ENCODE peak calls at places on chromosome 12, in ten cellular contexts. H is body of pancreas, U is endothelial cell of umbilical vein, X is stomach, N is Peyer's patch, B is A549, M is prostate gland, K is heart left ventricle, T is left ventricle myocardium inferior, S is upper lobe of right lung. Y is an unnamed sample. For H3K4me1, the result is how much of the 10 kb centered on the place peaks cover.

GRCh38 chr12:130281157-130281799 is 56.4 kb upstream of the PIWIL1 start:
- DNase-seq in H (peak), K (no peak), X (no peak), N (no peak), S (no peak), B (peak), U (no peak), T (no peak), M (no peak), Y (peak)

GRCh38 chr12:22321620-22322019 is 12.9 kb downstream of the ST8SIA1 start:
- DNase-seq in H (no peak), S (no peak), N (no peak), B (no peak), K (no peak), X (no peak), T (no peak), U (no peak), M (no peak), Y (no peak)

GRCh38 chr12:6476496-6476895 is 6.0 kb upstream of the VAMP1 start:
- DNase-seq in N (no peak), M (no peak), K (no peak), T (no peak), U (no peak), B (no peak), H (no peak), S (no peak), X (no peak), Y (no peak)

GRCh38 chr12:32031109-32031508 is 71.9 kb downstream of the RESF1 start:
- DNase-seq in B (no peak), K (no peak), T (no peak), H (no peak), S (no peak), N (no peak), U (peak), X (no peak), M (no peak), Y (no peak)

GRCh38 chr12:332581-333205 is 56.4 kb downstream of the KDM5A start:
- DNase-seq in M (no peak), N (no peak), H (no peak), K (no peak), U (peak), T (no peak), B (no peak), S (no peak), X (no peak), Y (no peak)

GRCh38 chr12:132414634-132415340 is 75.2 kb upstream of the FBRSL1 start:
- DNase-seq in B (peak), U (peak), N (peak), H (peak), M (peak), X (peak), K (peak), S (peak), T (peak), Y (peak)

GRCh38 chr12:64840949-64841717 is 16.7 kb downstream of the TBC1D30 start:
- DNase-seq in S (no peak), T (no peak), U (no peak), B (no peak), X (no peak), M (no peak), H (peak), K (no peak), N (peak), Y (peak)

GRCh38 chr12:109295764-109296425 is 13.2 kb downstream of the FOXN4 start:
- DNase-seq in K (no peak), X (no peak), B (no peak), S (no peak), M (no peak), U (no peak), N (no peak), T (no peak), H (no peak), Y (no peak)

GRCh38 chr12:7984900-7985299 is 47.6 kb upstream of the FOXJ2 start:
- DNase-seq in H (no peak), K (no peak), X (no peak), M (no peak), U (no peak), S (no peak), B (no peak), N (no peak), T (no peak), Y (no peak)

GRCh38 chr12:62598846-62599245 is 132.2 kb downstream of the MON2 start:
- DNase-seq in T (no peak), M (no peak), B (no peak), K (no peak), U (no peak), S (no peak), H (no peak), X (no peak), N (no peak), Y (no peak)

GRCh38 chr12:128920468-128920867 is 67.2 kb downstream of the GLT1D1 start:
- DNase-seq in X (no peak), N (no peak), H (no peak), U (no peak), S (no peak), B (no peak), K (no peak), M (no peak), T (no peak), Y (peak)

GRCh38 chr12:66693901-66694513 is 15.1 kb upstream of the GRIP1 start:
- DNase-seq in X (no peak), S (no peak), B (peak), N (no peak), U (peak), T (no peak), M (peak), K (peak), H (peak), Y (no peak)

GRCh38 chr12:64088431-64089349 is 133.4 kb downstream of the KICS2 start:
- DNase-seq in H (peak), M (peak), B (peak), S (no peak), U (peak), X (peak), T (peak), K (peak), N (no peak), Y (no peak)

GRCh38 chr12:122870867-122871664 is 24.9 kb downstream of the VPS37B start:
- DNase-seq in S (peak), M (peak), H (peak), X (peak), T (no peak), U (peak), B (no peak), K (no peak), N (peak), Y (peak)

GRCh38 chr12:1670244-1670814 is 20.5 kb upstream of the ADIPOR2 start:
- DNase-seq in T (no peak), B (no peak), U (no peak), N (peak), S (no peak), K (no peak), H (no peak), M (no peak), X (peak), Y (peak)

GRCh38 chr12:76144253-76144564 is 59.7 kb upstream of the NAP1L1 start:
- DNase-seq in M (no peak), K (no peak), S (no peak), T (no peak), H (peak), N (no peak), B (no peak), U (peak), X (peak), Y (no peak)

GRCh38 chr12:127149226-127149964 is 1117.6 kb upstream of the TMEM132C start:
- DNase-seq in U (no peak), X (no peak), B (no peak), N (no peak), H (no peak), K (no peak), S (no peak), M (no peak), T (no peak), Y (no peak)

GRCh38 chr12:108066583-108067234 is 62.4 kb upstream of the WSCD2 start:
- DNase-seq in T (no peak), S (no peak), H (no peak), U (no peak), B (no peak), M (no peak), N (no peak), X (no peak), K (no peak), Y (no peak)

GRCh38 chr12:48956279-48957140 is 777 bp downstream of the ARF3 start:
- DNase-seq in N (peak), K (peak), U (peak), H (peak), M (peak), B (peak), T (peak), S (peak), X (peak), Y (peak)

GRCh38 chr12:3526776-3527175 is 35.8 kb downstream of the PRMT8 start:
- DNase-seq in T (no peak), K (no peak), N (no peak), M (no peak), U (no peak), H (no peak), X (no peak), S (no peak), B (no peak), Y (no peak)

GRCh38 chr12:54425696-54426095 is 6.6 kb upstream of the ITGA5 start:
- DNase-seq in M (no peak), B (no peak), S (no peak), H (no peak), N (no peak), T (no peak), U (no peak), K (no peak), X (no peak), Y (no peak)

GRCh38 chr12:16515666-16516065 is 90.3 kb downstream of the LMO3 start:
- DNase-seq in X (no peak), M (no peak), S (no peak), T (no peak), N (no peak), U (no peak), K (no peak), B (no peak), H (no peak), Y (no peak)

GRCh38 chr12:122944588-122944987 is 21.7 kb downstream of the ABCB9 start:
- DNase-seq in T (no peak), B (no peak), H (peak), U (no peak), X (peak), K (no peak), M (peak), N (no peak), S (no peak), Y (peak)

GRCh38 chr12:2283910-2284309 is 231.1 kb downstream of the CACNA1C start:
- DNase-seq in N (no peak), X (no peak), U (no peak), M (peak), K (no peak), H (no peak), T (no peak), S (peak), B (no peak), Y (no peak)

GRCh38 chr12:53712059-53712643 is 15.1 kb downstream of the CALCOCO1 start:
- DNase-seq in B (no peak), X (no peak), K (no peak), T (no peak), M (no peak), H (no peak), S (no peak), N (no peak), U (no peak), Y (no peak)

GRCh38 chr12:94644622-94645021 is 5.7 kb downstream of the TMCC3 start:
- DNase-seq in H (no peak), M (no peak), T (no peak), N (no peak), B (no peak), S (no peak), K (no peak), U (peak), X (no peak), Y (no peak)

GRCh38 chr12:67099858-67100257 is 169.3 kb upstream of the CAND1 start:
- DNase-seq in T (no peak), M (no peak), S (no peak), K (no peak), U (no peak), X (no peak), B (no peak), N (no peak), H (no peak), Y (no peak)

GRCh38 chr12:81329088-81329487 is 251.2 kb downstream of the ACSS3 start:
- DNase-seq in X (no peak), T (no peak), U (peak), K (no peak), M (no peak), H (no peak), B (no peak), N (no peak), S (no peak), Y (no peak)

GRCh38 chr12:77736219-77736965 is 94.3 kb upstream of the NAV3 start:
- DNase-seq in K (no peak), B (no peak), U (no peak), N (no peak), M (no peak), X (no peak), H (no peak), T (no peak), S (no peak), Y (no peak)
- TF ChIP-seq CTCF in K (no peak), B (no peak), U (no peak), N (no peak), M (no peak), X (no peak), H (no peak), T (no peak), S (no peak), Y (no peak)

GRCh38 chr12:13203028-13203922 is 6.7 kb downstream of the EMP1 start:
- DNase-seq in H (peak), B (no peak), U (peak), X (no peak), M (no peak), S (peak), N (no peak), T (peak), K (peak), Y (no peak)
- H3K4me1 ChIP-seq in H (under half), B (under half), U (half or more), X (under half), M (under half), S (half or more), N (under half), T (half or more), K (half or more), Y (under half)

GRCh38 chr12:40980346-40981005 is 207.6 kb upstream of the PDZRN4 start:
- DNase-seq in N (no peak), H (no peak), B (no peak), K (no peak), U (no peak), M (no peak), T (no peak), X (no peak), S (no peak), Y (no peak)
- TF ChIP-seq CTCF in N (no peak), H (no peak), B (no peak), K (no peak), U (no peak), M (no peak), T (no peak), X (no peak), S (no peak), Y (no peak)

GRCh38 chr12:124508323-124509096 is 58.9 kb downstream of the NCOR2 start:
- DNase-seq in U (no peak), K (no peak), H (no peak), B (no peak), T (no peak), N (no peak), S (no peak), X (no peak), M (no peak), Y (no peak)
- H3K4me1 ChIP-seq in U (under half), K (half or more), H (half or more), B (under half), T (half or more), N (under half), S (half or more), X (half or more), M (half or more), Y (under half)

GRCh38 chr12:57886590-57887363 is 40.2 kb upstream of the CTDSP2 start:
- DNase-seq in S (no peak), B (no peak), T (no peak), N (no peak), U (no peak), X (no peak), H (no peak), M (no peak), K (no peak), Y (no peak)

GRCh38 chr12:57887631-57888406 is 41.3 kb upstream of the CTDSP2 start:
- DNase-seq in N (no peak), H (no peak), S (no peak), B (no peak), T (no peak), U (peak), K (no peak), M (peak), X (peak), Y (no peak)

GRCh38 chr12:57889541-57889989 is 43.0 kb upstream of the CTDSP2 start:
- DNase-seq in T (peak), B (no peak), M (no peak), X (no peak), K (peak), S (peak), N (no peak), H (peak), U (peak), Y (peak)

GRCh38 chr12:57890191-57891120 is 43.9 kb upstream of the CTDSP2 start:
- DNase-seq in T (no peak), U (no peak), M (no peak), K (no peak), S (no peak), B (no peak), N (no peak), H (no peak), X (no peak), Y (no peak)

GRCh38 chr12:57888407-57889157 is 42.1 kb upstream of the CTDSP2 start:
- DNase-seq in T (peak), S (peak), N (peak), H (no peak), K (no peak), M (peak), U (peak), B (no peak), X (peak), Y (peak)
- TF ChIP-seq CTCF in T (no peak), S (no peak), N (no peak), H (no peak), K (no peak), M (no peak), U (no peak), B (no peak), X (no peak), Y (no peak)